ENCODE peak calls at places on chromosomes 4 and X, in nine cellular contexts. X is H54; J is H9; P is NCI-H1694 treated with DMSO at 0.1 percent for 48 hours; S is pancreas; K is neural crest cell; O is activated CD4-positive, alpha-beta T cell treated with anti-CD3 and anti-CD28 coated beads, Interleukin-2, amount 50 U/mL, for 4 hours; N is NAMALWA; U is HepG2. Q is an unnamed sample.

GRCh38 chr4:15116509-15117079 is 114.3 kb downstream of the CPEB2 start:
- DNase-seq in X (no peak), J (no peak), U (no peak), K (no peak), P (no peak), N (no peak), O (no peak), S (no peak), Q (peak; percentile 59)

GRCh38 chr4:20883231-20883630 is 183.0 kb downstream of the PACRGL start:
- DNase-seq in K (no peak), J (no peak), N (no peak), P (no peak), U (no peak), X (no peak), S (no peak), O (no peak), Q (peak; percentile 11)

GRCh38 chrX:77293331-77293995 is 153.7 kb upstream of the FGF16 start:
- DNase-seq in K (no peak), P (no peak), S (no peak), N (no peak), J (no peak), X (no peak), U (no peak), O (no peak), Q (no peak)

GRCh38 chrX:152735860-152736511 is 2.4 kb downstream of the MAGEA12 start:
- DNase-seq in U (no peak), S (no peak), K (no peak), N (no peak), X (no peak), O (no peak), J (no peak), P (no peak), Q (no peak)

GRCh38 chrX:41734530-41734929 is 10.5 kb downstream of the GPR82 start:
- DNase-seq in S (no peak), K (no peak), N (peak; percentile 66), O (no peak), P (peak; percentile 3), J (no peak), U (peak; percentile 6), X (no peak), Q (peak; percentile 8)

GRCh38 chr4:174582463-174582862 is 60.2 kb upstream of the HPGD start:
- DNase-seq in J (no peak), K (no peak), P (no peak), U (no peak), N (no peak), O (no peak), S (no peak), X (no peak), Q (no peak)

GRCh38 chrX:49053223-49054072 is 5.4 kb upstream of the CCDC120 start:
- DNase-seq in N (no peak), U (peak; percentile 45), S (peak; percentile 59), O (peak; percentile 50), X (no peak), K (peak; percentile 56), P (peak; percentile 74), J (peak; percentile 79), Q (peak; percentile 94)

GRCh38 chrX:53438174-53438831 is 4.1 kb upstream of the HSD17B10 start:
- DNase-seq in X (no peak), N (no peak), J (no peak), O (no peak), U (no peak), K (no peak), S (no peak), P (no peak), Q (no peak)